ENCODE peak calls at places on chromosomes 3 and 15, in four cellular contexts. S is HepG2, B is GM12878, G is K562. R is an unnamed sample.

GRCh38 chr3:125428216-125428830 is 53.2 kb upstream of the ZNF148 start:
- DNase-seq in B (no peak), S (no peak), G (no peak), R (no peak)

GRCh38 chr3:11944052-11944673 is 60.0 kb upstream of the SYN2 start:
- DNase-seq in S (peak), G (peak), B (no peak), R (peak)

GRCh38 chr15:29066848-29067247 is 181.1 kb downstream of the APBA2 start:
- DNase-seq in G (no peak), S (no peak), B (no peak), R (no peak)

GRCh38 chr15:69476704-69477473 is 24.3 kb downstream of the RPLP1 start:
- DNase-seq in B (no peak), G (no peak), S (no peak), R (no peak)

GRCh38 chr3:162780313-162780712 is 1283.7 kb downstream of the OTOL1 start:
- DNase-seq in G (no peak), B (no peak), S (no peak), R (no peak)

GRCh38 chr15:65086680-65087111 is 10.2 kb downstream of the KBTBD13 start:
- DNase-seq in B (no peak), G (no peak), S (no peak), R (peak)

GRCh38 chr3:58179235-58180098 is 31.3 kb downstream of the DNASE1L3 start:
- DNase-seq in S (no peak), B (no peak), G (no peak), R (no peak)

GRCh38 chr3:107208100-107208499 is 169.1 kb upstream of the CCDC54 start:
- DNase-seq in G (no peak), S (no peak), B (no peak), R (peak)

GRCh38 chr15:57827021-57827420 is 120.5 kb downstream of the POLR2M start:
- DNase-seq in G (no peak), B (peak), S (no peak), R (no peak)

GRCh38 chr3:197366301-197367044 is 68.1 kb upstream of the DLG1 start:
- DNase-seq in B (no peak), S (no peak), G (no peak), R (no peak)

GRCh38 chr3:37492977-37493471 is 318.6 kb upstream of the LRRFIP2 start:
- DNase-seq in G (no peak), B (no peak), S (no peak), R (no peak)

GRCh38 chr3:116067275-116067674 is 378.0 kb downstream of the LSAMP start:
- DNase-seq in S (no peak), B (no peak), G (no peak), R (no peak)

GRCh38 chr3:113552851-113553250 is 20.5 kb downstream of the SIDT1 start:
- DNase-seq in G (no peak), B (no peak), S (no peak), R (no peak)

GRCh38 chr3:178005961-178006360 is 530.3 kb upstream of the KCNMB2 start:
- DNase-seq in S (no peak), B (no peak), G (no peak), R (no peak)

GRCh38 chr3:178001670-178002101 is 534.5 kb upstream of the KCNMB2 start:
- DNase-seq in G (no peak), S (no peak), B (no peak), R (no peak)

GRCh38 chr3:178003756-178004155 is 532.5 kb upstream of the KCNMB2 start:
- DNase-seq in G (no peak), S (no peak), B (no peak), R (no peak)

DNA sequence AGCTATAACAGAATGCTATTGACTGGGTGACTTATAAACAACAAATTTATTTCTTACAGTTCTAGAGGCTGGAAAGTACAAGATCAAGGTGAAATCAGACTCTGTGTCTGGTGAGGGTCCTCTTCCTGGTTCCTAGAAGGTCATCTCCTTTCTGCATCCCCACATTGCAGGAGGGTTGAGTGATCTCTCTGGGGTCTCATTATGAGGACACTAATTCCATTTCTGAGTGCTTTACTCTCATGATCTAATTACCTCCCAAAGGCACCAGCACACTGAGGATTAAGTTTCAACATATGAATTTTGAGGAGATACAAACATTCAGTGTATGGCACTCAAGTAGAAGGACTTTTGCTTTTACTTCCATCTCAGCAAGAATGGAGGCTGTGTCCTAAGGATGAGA is 534.1 kb upstream of the KCNMB2 start:
- DNase-seq in B (no peak), G (no peak), S (no peak), R (no peak)
- TF ChIP-seq CHD4 in B (no peak), G (no peak), S (no peak), R (no peak)

GRCh38 chr15:100334905-100335304 is 6.9 kb downstream of the ADAMTS17 start:
- DNase-seq in B (no peak), G (no peak), S (no peak), R (no peak)
- TF ChIP-seq CHD4 in B (no peak), G (no peak), S (no peak), R (no peak)

GRCh38 chr3:6516694-6517093 is 344.2 kb upstream of the GRM7 start:
- DNase-seq in B (no peak), S (no peak), G (no peak), R (no peak)
- TF ChIP-seq CHD4 in B (no peak), S (no peak), G (no peak), R (no peak)

GRCh38 chr3:52350981-52351761 is 35.1 kb downstream of the DNAH1 start:
- DNase-seq in S (no peak), G (no peak), B (no peak), R (no peak)

GRCh38 chr3:52353291-52353855 is 37.3 kb downstream of the DNAH1 start:
- DNase-seq in B (no peak), G (no peak), S (no peak), R (no peak)

GRCh38 chr3:52351762-52352055 is 35.6 kb downstream of the DNAH1 start:
- DNase-seq in G (no peak), S (no peak), B (no peak), R (no peak)

GRCh38 chr3:52354676-52355075 is 38.6 kb downstream of the DNAH1 start:
- DNase-seq in G (no peak), S (no peak), B (no peak), R (no peak)

DNA sequence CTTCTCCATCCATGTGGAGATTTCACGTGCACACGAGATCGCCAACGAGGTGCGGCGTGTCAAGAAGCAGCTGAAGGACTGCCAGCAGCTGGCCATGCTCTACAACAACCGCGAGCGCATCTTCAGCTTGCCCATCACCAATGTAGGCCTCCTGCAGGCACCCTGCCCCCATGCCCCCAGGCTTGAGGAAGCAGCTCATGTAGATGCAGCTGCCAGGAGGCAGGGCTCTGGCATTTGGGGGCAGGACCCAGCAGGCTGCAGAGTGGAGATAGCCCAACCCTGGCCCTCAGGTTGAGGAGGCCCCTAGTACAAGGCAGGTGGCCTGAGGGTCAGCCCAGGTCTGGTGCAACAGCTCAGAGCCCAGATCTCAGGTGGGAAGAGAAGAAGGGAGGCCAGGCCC is 36.4 kb downstream of the DNAH1 start:
- DNase-seq in S (no peak), G (no peak), B (no peak), R (no peak)
- TF ChIP-seq CHD4 in S (no peak), G (no peak), B (no peak), R (no peak)

GRCh38 chr3:72382460-72382859 is 465.8 kb downstream of the SHQ1 start:
- DNase-seq in S (no peak), B (no peak), G (no peak), R (no peak)

GRCh38 chr3:72379500-72380187 is 468.6 kb downstream of the SHQ1 start:
- DNase-seq in S (no peak), G (no peak), B (no peak), R (no peak)

GRCh38 chr3:72381584-72381983 is 466.7 kb downstream of the SHQ1 start:
- DNase-seq in B (no peak), G (no peak), S (no peak), R (no peak)

GRCh38 chr3:72380193-72380592 is 468.1 kb downstream of the SHQ1 start:
- DNase-seq in B (no peak), G (no peak), S (no peak), R (no peak)

DNA sequence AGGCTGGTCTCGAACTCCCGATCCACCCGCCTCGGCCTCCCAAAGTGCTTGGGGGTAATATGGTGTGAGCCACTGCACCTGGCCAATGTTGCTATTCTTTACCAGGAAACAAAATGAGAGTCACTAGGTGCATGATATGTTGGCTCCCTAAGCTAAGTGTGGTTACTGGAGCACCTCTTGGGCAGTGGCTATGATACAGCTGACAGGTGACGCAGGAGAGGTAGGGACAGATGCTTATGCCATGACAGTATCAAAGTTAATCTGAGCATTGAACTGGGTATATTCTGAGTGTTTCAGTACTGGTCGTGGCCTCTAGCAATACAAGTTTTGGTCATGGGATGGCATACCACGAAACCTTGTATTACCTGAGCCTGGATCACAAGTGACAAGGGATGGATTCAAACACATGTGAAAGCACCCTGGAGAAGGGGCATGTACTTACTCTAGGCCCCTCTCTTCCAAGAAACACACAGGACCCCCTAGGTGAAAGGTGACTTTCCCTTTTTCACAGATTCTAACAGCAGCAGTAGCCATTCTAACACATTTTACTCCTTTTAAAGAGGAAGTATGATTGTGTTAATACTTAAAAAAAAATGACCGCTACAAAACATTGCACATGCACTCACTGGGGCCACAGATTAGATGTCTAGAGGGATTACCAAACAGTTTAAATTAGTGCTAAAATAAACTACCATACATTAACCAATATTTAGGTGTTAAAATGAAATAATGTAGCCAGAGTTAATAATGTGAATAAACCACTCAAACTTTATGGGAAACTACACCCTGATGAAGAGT is 467.3 kb downstream of the SHQ1 start:
- DNase-seq in S (no peak), G (no peak), B (no peak), R (no peak)
- TF ChIP-seq CHD4 in S (no peak), G (no peak), B (no peak), R (no peak)

DNA sequence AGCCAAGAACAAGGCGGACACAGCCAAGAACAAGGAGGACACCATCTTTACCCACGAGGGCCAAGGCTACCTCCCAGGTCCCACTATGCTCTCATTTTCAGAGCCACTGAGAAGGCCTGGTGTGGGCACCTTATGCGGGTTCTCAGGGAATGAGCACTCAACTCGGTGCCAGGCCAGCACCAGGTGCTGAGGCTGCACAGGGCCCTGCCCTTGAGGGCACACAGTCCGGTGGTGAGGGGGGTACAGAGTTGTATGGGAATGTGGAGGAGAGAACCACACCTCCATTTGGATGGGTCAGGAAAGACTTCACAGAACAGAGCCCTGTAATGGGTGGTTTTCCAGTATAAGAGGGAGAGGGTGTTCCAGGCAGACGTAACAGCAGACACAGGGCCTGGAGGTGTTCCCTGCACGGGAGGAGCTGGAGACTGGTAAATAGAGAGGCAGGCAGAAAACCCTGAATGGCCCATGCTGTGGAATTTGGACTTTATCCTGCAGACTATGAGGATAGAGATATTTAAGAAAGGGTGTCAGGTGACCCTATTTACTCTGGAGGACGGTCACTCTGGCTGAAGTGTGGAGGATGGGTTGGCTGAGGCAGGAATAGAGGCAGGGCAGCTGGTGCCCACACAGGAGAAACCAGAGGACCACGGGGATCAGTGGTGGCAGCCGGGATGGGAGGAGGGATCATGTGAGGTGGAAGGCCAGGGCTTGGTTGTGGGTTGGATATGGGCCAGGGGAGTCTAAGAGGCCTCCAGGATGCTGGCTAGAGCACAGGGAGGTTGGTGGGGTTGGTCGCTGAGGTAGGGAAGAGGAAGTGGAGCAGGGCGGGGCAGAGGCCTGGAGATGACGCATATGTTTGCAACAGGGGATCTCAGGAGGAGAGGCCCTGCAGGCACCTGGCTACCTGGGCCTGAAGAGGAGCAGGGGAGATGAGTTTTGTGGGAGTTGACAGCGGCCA is 34.6 kb downstream of the CRABP1 start:
- DNase-seq in S (peak), G (peak), B (no peak), R (peak)
- TF ChIP-seq CHD4 in S (no peak), G (no peak), B (no peak), R (no peak)

DNA sequence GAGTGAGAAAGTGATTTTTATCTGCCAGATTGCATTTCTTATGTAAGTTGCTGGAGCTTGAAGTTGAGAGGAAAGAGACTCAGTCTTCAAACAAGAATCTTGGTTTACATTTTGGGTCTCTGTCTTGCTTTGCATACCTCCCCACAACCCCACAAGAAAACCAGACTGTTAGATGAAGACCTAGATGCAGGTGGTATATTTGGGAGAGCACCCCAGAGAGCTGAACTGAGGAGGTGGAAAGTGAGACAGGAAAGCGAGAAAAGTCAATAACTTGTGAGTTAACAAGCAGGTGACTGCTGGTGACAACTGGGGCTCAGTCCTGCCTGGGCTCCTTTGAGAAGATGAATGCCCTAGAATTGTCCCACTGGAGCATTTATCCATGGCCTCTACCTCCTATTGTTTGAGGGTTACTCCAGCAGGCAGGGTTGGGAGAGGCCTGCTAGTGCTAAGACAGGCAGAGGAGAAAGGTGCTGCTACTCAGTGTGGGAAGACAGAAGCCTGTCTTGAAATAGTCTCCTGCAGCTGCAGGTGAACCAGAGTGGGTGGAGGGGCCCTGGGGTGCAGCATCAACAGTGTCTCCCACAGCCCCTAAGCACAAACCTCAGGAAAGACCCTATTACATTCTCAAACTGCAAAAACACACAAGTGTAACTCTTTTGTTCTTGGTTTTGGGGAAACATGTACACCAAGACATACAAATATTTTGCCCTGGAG is 10.6 kb upstream of the CCK start:
- DNase-seq in B (peak), S (no peak), G (no peak), R (no peak)
- TF ChIP-seq CHD4 in B (no peak), S (no peak), G (no peak), R (no peak)

DNA sequence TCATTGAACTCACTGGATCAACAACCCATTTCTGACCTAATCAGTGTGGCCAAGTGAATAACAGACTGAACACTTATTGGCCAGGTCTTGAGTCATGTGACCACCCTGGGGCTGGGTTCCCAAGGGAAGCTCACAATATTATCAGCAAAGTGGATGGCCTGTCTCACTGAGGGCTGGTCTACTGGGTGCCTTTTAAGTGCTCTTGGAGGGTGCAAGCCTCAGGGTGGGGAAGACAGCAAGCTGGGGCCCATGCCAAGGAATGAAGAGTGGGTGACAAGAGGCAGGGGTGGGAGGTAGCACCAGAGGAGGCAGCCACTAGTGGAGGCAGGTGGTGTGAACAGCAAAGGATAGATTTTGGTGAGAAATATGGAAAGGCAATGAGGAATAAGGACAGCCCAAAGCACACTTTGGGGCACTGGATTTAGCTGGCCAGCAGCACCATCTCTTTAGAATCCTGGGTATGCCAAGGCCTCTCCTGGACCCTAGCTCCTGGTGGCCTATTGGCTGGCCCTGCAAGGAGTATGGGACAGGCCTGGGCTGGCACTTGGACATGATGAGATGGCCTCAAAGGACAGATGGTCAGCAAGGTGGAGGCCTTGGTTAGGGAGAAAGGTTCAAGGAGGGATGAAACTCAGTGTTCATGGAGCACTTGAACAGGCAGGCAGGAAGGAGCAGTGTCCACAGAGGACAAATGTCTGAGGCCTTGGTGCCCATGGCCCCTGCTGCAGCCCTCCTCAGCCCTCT is 34.2 kb downstream of the HMCES start:
- DNase-seq in B (no peak), G (peak), S (no peak), R (peak)
- TF ChIP-seq CHD4 in B (no peak), G (no peak), S (no peak), R (no peak)